ENCODE peak calls at places on chromosomes 6 and 20, in seven cellular contexts. One of them, this sample, is unnamed.
A peak's percentile ranks its signal among the peaks of the same experiment; 100 is the strongest.

GRCh38 chr6:166784691-166785090 is 157.6 kb upstream of the RPS6KA2 start:
- DNase-seq in left ventricle myocardium inferior: no peak
- DNase-seq in PC-3: peak; percentile 13
- DNase-seq in cardiac muscle cell: no peak
- DNase-seq in pancreas: no peak
- DNase-seq in endodermal cell: no peak
- DNase-seq in WERI-Rb-1: no peak
- DNase-seq in this sample: no peak

GRCh38 chr6:169981568-169981967 is 230.1 kb downstream of the ERMARD start:
- DNase-seq in left ventricle myocardium inferior: no peak
- DNase-seq in PC-3: no peak
- DNase-seq in cardiac muscle cell: no peak
- DNase-seq in pancreas: no peak
- DNase-seq in endodermal cell: no peak
- DNase-seq in WERI-Rb-1: no peak
- DNase-seq in this sample: peak; percentile 8

GRCh38 chr20:20741067-20742045 is 28.9 kb upstream of the RALGAPA2 start:
- DNase-seq in left ventricle myocardium inferior: no peak
- DNase-seq in PC-3: no peak
- DNase-seq in cardiac muscle cell: no peak
- DNase-seq in pancreas: no peak
- DNase-seq in endodermal cell: no peak
- DNase-seq in WERI-Rb-1: no peak
- DNase-seq in this sample: no peak

GRCh38 chr6:108650325-108650724 is 89.6 kb downstream of the FOXO3 start:
- DNase-seq in left ventricle myocardium inferior: no peak
- DNase-seq in PC-3: no peak
- DNase-seq in cardiac muscle cell: no peak
- DNase-seq in pancreas: no peak
- DNase-seq in endodermal cell: no peak
- DNase-seq in WERI-Rb-1: no peak
- DNase-seq in this sample: no peak

GRCh38 chr20:43358811-43359210 is 98.9 kb upstream of the SRSF6 start:
- DNase-seq in left ventricle myocardium inferior: no peak
- DNase-seq in PC-3: no peak
- DNase-seq in cardiac muscle cell: no peak
- DNase-seq in pancreas: no peak
- DNase-seq in endodermal cell: no peak
- DNase-seq in WERI-Rb-1: no peak
- DNase-seq in this sample: no peak

GRCh38 chr6:114000066-114000465 is 29.1 kb upstream of the HDAC2 start:
- DNase-seq in left ventricle myocardium inferior: no peak
- DNase-seq in PC-3: peak; percentile 86
- DNase-seq in cardiac muscle cell: no peak
- DNase-seq in pancreas: no peak
- DNase-seq in endodermal cell: no peak
- DNase-seq in WERI-Rb-1: no peak
- DNase-seq in this sample: no peak

GRCh38 chr6:129280719-129281118 is 397.8 kb downstream of the LAMA2 start:
- DNase-seq in left ventricle myocardium inferior: no peak
- DNase-seq in PC-3: no peak
- DNase-seq in cardiac muscle cell: no peak
- DNase-seq in pancreas: no peak
- DNase-seq in endodermal cell: no peak
- DNase-seq in WERI-Rb-1: no peak
- DNase-seq in this sample: peak; percentile 11

GRCh38 chr6:28941681-28942448 is 18.1 kb upstream of the TRIM27 start:
- DNase-seq in left ventricle myocardium inferior: no peak
- DNase-seq in PC-3: peak; percentile 92
- DNase-seq in cardiac muscle cell: no peak
- DNase-seq in pancreas: no peak
- DNase-seq in endodermal cell: no peak
- DNase-seq in WERI-Rb-1: no peak
- DNase-seq in this sample: no peak

GRCh38 chr6:92271101-92271500 is 1148.3 kb downstream of the EPHA7 start:
- DNase-seq in left ventricle myocardium inferior: no peak
- DNase-seq in PC-3: no peak
- DNase-seq in cardiac muscle cell: no peak
- DNase-seq in pancreas: no peak
- DNase-seq in endodermal cell: no peak
- DNase-seq in WERI-Rb-1: no peak
- DNase-seq in this sample: no peak

GRCh38 chr6:108570518-108570917 is 9.8 kb downstream of the FOXO3 start:
- DNase-seq in left ventricle myocardium inferior: no peak
- DNase-seq in PC-3: peak; percentile 13
- DNase-seq in cardiac muscle cell: no peak
- DNase-seq in pancreas: no peak
- DNase-seq in endodermal cell: no peak
- DNase-seq in WERI-Rb-1: no peak
- DNase-seq in this sample: no peak

GRCh38 chr6:142303191-142303564 is 1.4 kb downstream of the ADGRG6 start:
- DNase-seq in left ventricle myocardium inferior: no peak
- DNase-seq in PC-3: no peak
- DNase-seq in cardiac muscle cell: no peak
- DNase-seq in pancreas: no peak
- DNase-seq in endodermal cell: no peak
- DNase-seq in WERI-Rb-1: no peak
- DNase-seq in this sample: no peak

GRCh38 chr6:28985396-28986164 is 19.5 kb downstream of the ZNF311 start:
- DNase-seq in left ventricle myocardium inferior: peak; percentile 71
- DNase-seq in PC-3: peak; percentile 97
- DNase-seq in cardiac muscle cell: peak; percentile 98
- DNase-seq in pancreas: peak; percentile 88
- DNase-seq in endodermal cell: peak; percentile 95
- DNase-seq in WERI-Rb-1: peak; percentile 97
- DNase-seq in this sample: no peak

GRCh38 chr6:47230579-47230978 is 79.1 kb downstream of the TNFRSF21 start:
- DNase-seq in left ventricle myocardium inferior: no peak
- DNase-seq in PC-3: peak; percentile 35
- DNase-seq in cardiac muscle cell: no peak
- DNase-seq in pancreas: no peak
- DNase-seq in endodermal cell: no peak
- DNase-seq in WERI-Rb-1: no peak
- DNase-seq in this sample: no peak

GRCh38 chr20:47149939-47150338 is 206.6 kb downstream of the ZMYND8 start:
- DNase-seq in left ventricle myocardium inferior: no peak
- DNase-seq in PC-3: no peak
- DNase-seq in cardiac muscle cell: no peak
- DNase-seq in pancreas: no peak
- DNase-seq in endodermal cell: no peak
- DNase-seq in WERI-Rb-1: no peak
- DNase-seq in this sample: no peak

GRCh38 chr20:47154089-47154488 is 202.4 kb downstream of the ZMYND8 start:
- DNase-seq in left ventricle myocardium inferior: no peak
- DNase-seq in PC-3: no peak
- DNase-seq in cardiac muscle cell: no peak
- DNase-seq in pancreas: no peak
- DNase-seq in endodermal cell: no peak
- DNase-seq in WERI-Rb-1: no peak
- DNase-seq in this sample: no peak

GRCh38 chr20:47152078-47152477 is 204.4 kb downstream of the ZMYND8 start:
- DNase-seq in left ventricle myocardium inferior: no peak
- DNase-seq in PC-3: no peak
- DNase-seq in cardiac muscle cell: no peak
- DNase-seq in pancreas: no peak
- DNase-seq in endodermal cell: no peak
- DNase-seq in WERI-Rb-1: no peak
- DNase-seq in this sample: no peak

GRCh38 chr20:47148059-47148458 is 208.4 kb downstream of the ZMYND8 start:
- DNase-seq in left ventricle myocardium inferior: no peak
- DNase-seq in PC-3: no peak
- DNase-seq in cardiac muscle cell: no peak
- DNase-seq in pancreas: no peak
- DNase-seq in endodermal cell: no peak
- DNase-seq in WERI-Rb-1: no peak
- DNase-seq in this sample: no peak

DNA sequence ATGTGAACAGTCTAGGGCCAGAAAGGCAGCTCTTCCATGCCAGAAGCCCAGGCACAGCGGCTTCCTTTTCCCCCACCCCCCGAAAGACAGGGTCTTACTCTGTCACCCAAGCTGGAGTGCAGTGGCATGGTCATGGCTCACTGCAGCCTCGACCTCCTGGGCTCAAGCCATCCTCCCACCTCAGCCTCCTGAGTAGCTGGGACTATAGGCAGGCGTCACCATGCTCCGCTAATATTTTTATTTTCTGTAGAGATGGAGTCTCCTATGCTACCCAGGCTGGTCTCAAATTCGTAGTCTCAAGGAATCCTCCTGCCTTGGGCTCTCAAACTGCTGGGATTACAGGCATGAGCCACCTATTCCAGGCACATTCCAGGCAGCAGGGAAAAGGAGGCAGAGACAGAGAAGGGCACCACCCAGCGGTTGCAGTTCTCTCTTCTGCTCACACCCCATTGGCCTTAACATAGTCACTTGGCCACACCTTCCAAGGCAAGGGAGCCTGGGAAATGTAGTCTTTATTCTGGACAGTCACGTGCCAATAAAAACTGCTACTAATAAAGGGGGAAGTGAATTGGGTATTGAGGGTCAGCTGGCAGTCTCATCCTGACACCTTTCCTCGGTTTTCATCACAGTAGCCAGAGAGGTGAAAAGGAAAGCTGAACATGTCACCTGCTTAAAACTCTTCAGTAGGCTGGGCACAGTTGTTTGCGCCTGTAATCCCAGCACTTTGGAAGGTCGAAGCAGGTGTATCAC is 205.9 kb downstream of the ZMYND8 start:
- DNase-seq in left ventricle myocardium inferior: peak; percentile 46
- DNase-seq in PC-3: peak; percentile 82
- DNase-seq in cardiac muscle cell: peak; percentile 87
- DNase-seq in pancreas: peak; percentile 26
- DNase-seq in endodermal cell: peak; percentile 96
- DNase-seq in WERI-Rb-1: peak; percentile 88
- DNase-seq in this sample: no peak
- TF ChIP-seq CTCF in left ventricle myocardium inferior: peak; percentile 68
- TF ChIP-seq CTCF in PC-3: peak; percentile 85
- TF ChIP-seq CTCF in cardiac muscle cell: peak; percentile 80
- TF ChIP-seq CTCF in pancreas: no peak
- TF ChIP-seq CTCF in endodermal cell: peak; percentile 92
- TF ChIP-seq CTCF in WERI-Rb-1: peak; percentile 91
- TF ChIP-seq CTCF in this sample: no peak

DNA sequence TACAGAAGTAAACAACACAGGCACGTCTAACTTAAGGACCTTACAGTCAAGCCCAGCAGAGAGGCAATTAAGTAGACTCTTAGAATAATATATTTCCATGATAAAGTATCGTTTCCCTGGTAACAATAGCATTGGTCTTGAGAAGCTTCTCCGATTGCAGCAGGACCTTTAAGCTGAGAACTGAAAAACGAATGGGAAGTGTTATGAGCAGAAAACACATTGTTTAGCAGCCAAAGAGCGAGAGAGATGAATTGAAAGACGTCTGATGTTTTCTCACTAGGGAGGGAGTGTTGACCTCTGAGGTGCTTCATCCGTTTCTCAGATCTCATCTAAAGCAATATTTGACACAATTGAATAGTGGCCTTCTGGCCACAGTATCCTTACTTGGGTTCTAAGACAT is 855 bp downstream of the BYSL start:
- DNase-seq in left ventricle myocardium inferior: no peak
- DNase-seq in PC-3: no peak
- DNase-seq in cardiac muscle cell: no peak
- DNase-seq in pancreas: no peak
- DNase-seq in endodermal cell: no peak
- DNase-seq in WERI-Rb-1: no peak
- DNase-seq in this sample: no peak
- H3K27ac ChIP-seq in left ventricle myocardium inferior: no peak overlapping the region
- H3K27ac ChIP-seq in PC-3: peak overlapping the region; percentile 89
- H3K27ac ChIP-seq in cardiac muscle cell: peak overlapping the region; percentile 97
- H3K27ac ChIP-seq in pancreas: no peak overlapping the region
- H3K27ac ChIP-seq in endodermal cell: no peak overlapping the region
- H3K27ac ChIP-seq in WERI-Rb-1: peak overlapping the region; percentile 99
- H3K27ac ChIP-seq in this sample: no peak overlapping the region

GRCh38 chr20:32624687-32625345 is 39.7 kb upstream of the NOL4L start:
- DNase-seq in left ventricle myocardium inferior: no peak
- DNase-seq in PC-3: no peak
- DNase-seq in cardiac muscle cell: no peak
- DNase-seq in pancreas: no peak
- DNase-seq in endodermal cell: no peak
- DNase-seq in WERI-Rb-1: no peak
- DNase-seq in this sample: no peak

GRCh38 chr20:32625996-32626395 is 40.9 kb upstream of the NOL4L start:
- DNase-seq in left ventricle myocardium inferior: no peak
- DNase-seq in PC-3: no peak
- DNase-seq in cardiac muscle cell: no peak
- DNase-seq in pancreas: no peak
- DNase-seq in endodermal cell: no peak
- DNase-seq in WERI-Rb-1: no peak
- DNase-seq in this sample: no peak

GRCh38 chr20:32628960-32629530 is 43.9 kb upstream of the NOL4L start:
- DNase-seq in left ventricle myocardium inferior: no peak
- DNase-seq in PC-3: no peak
- DNase-seq in cardiac muscle cell: no peak
- DNase-seq in pancreas: no peak
- DNase-seq in endodermal cell: no peak
- DNase-seq in WERI-Rb-1: no peak
- DNase-seq in this sample: no peak

GRCh38 chr20:32626407-32626806 is 41.3 kb upstream of the NOL4L start:
- DNase-seq in left ventricle myocardium inferior: no peak
- DNase-seq in PC-3: no peak
- DNase-seq in cardiac muscle cell: no peak
- DNase-seq in pancreas: no peak
- DNase-seq in endodermal cell: no peak
- DNase-seq in WERI-Rb-1: no peak
- DNase-seq in this sample: no peak

GRCh38 chr20:32626859-32627636 is 41.9 kb upstream of the NOL4L start:
- DNase-seq in left ventricle myocardium inferior: no peak
- DNase-seq in PC-3: no peak
- DNase-seq in cardiac muscle cell: no peak
- DNase-seq in pancreas: peak; percentile 22
- DNase-seq in endodermal cell: no peak
- DNase-seq in WERI-Rb-1: no peak
- DNase-seq in this sample: no peak
- H3K4me3 ChIP-seq in left ventricle myocardium inferior: peak overlapping the region; percentile 38
- H3K4me3 ChIP-seq in PC-3: no peak overlapping the region
- H3K4me3 ChIP-seq in cardiac muscle cell: no peak overlapping the region
- H3K4me3 ChIP-seq in pancreas: no peak overlapping the region
- H3K4me3 ChIP-seq in endodermal cell: no peak overlapping the region
- H3K4me3 ChIP-seq in WERI-Rb-1: no peak overlapping the region
- H3K4me3 ChIP-seq in this sample: no peak overlapping the region

DNA sequence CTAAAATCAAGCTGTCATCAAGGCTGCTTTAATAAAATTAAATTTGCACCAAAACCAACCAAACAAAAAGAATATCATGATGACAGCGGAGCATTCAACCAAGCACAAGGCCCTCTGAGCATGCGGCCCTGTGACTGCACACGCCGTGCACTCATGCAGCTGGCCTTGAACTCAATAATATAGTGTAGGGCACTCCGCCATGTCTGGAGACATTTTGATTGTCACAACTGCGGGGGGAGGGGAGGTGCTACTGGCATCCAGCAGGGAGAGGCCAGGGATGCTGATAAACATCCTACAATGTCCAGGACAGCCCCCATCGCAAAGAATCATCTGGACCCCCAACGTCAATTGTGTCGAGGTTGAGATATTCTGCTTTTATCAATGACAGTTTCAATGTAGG is 9.7 kb downstream of the MOCS3 start:
- DNase-seq in left ventricle myocardium inferior: no peak
- DNase-seq in PC-3: no peak
- DNase-seq in cardiac muscle cell: no peak
- DNase-seq in pancreas: no peak
- DNase-seq in endodermal cell: no peak
- DNase-seq in WERI-Rb-1: no peak
- DNase-seq in this sample: no peak
- TF ChIP-seq CTCF in left ventricle myocardium inferior: no peak
- TF ChIP-seq CTCF in PC-3: no peak
- TF ChIP-seq CTCF in cardiac muscle cell: no peak
- TF ChIP-seq CTCF in pancreas: no peak
- TF ChIP-seq CTCF in endodermal cell: no peak
- TF ChIP-seq CTCF in WERI-Rb-1: no peak
- TF ChIP-seq CTCF in this sample: no peak

This sample was measured in CD8-positive, alpha-beta T cell.